ENCODE peak calls at places on chromosomes 12 and 14, in four cellular contexts. D is H1, H is K562, J is GM12878. N is an unnamed sample.

GRCh38 chr12:4331221-4331620 is 10.2 kb downstream of the TIGAR start:
- DNase-seq in D (no peak), H (no peak), J (no peak), N (no peak)

GRCh38 chr14:96660135-96660534 is 137.0 kb upstream of the VRK1 start:
- DNase-seq in D (no peak), H (no peak), J (no peak), N (no peak)

GRCh38 chr14:52711666-52712065 is 4.7 kb downstream of the PSMC6 start:
- DNase-seq in D (no peak), H (no peak), J (no peak), N (no peak)

GRCh38 chr14:105879503-105879866 is 353.1 kb downstream of the TMEM121 start:
- DNase-seq in D (no peak), H (no peak), J (no peak), N (no peak)

GRCh38 chr14:60235440-60235839 is 13.6 kb upstream of the PPM1A start:
- DNase-seq in D (no peak), H (no peak), J (no peak), N (no peak)

GRCh38 chr12:30850684-30851083 is 75.9 kb upstream of the TSPAN11 start:
- DNase-seq in D (no peak), H (no peak), J (no peak), N (no peak)

GRCh38 chr14:56759633-56760032 is 50.6 kb downstream of the OTX2 start:
- DNase-seq in D (no peak), H (no peak), J (no peak), N (no peak)

GRCh38 chr12:116385486-116386217 is 108.2 kb upstream of the MED13L start:
- DNase-seq in D (no peak), H (peak; percentile 86), J (no peak), N (peak; percentile 81)

GRCh38 chr14:101473045-101473729 is 88.1 kb upstream of the DIO3 start:
- DNase-seq in D (no peak), H (no peak), J (no peak), N (no peak)

GRCh38 chr14:50845166-50845565 is 14.2 kb upstream of the NIN start:
- DNase-seq in D (no peak), H (no peak), J (no peak), N (no peak)

GRCh38 chr12:50404307-50404706 is 3.6 kb downstream of the LARP4 start:
- DNase-seq in D (no peak), H (no peak), J (no peak), N (no peak)

GRCh38 chr12:95837240-95838038 is 21.3 kb upstream of the SNRPF start:
- DNase-seq in D (no peak), H (no peak), J (no peak), N (no peak)

GRCh38 chr14:101367421-101368261 is 193.7 kb upstream of the DIO3 start:
- DNase-seq in D (no peak), H (no peak), J (no peak), N (no peak)

GRCh38 chr12:109946505-109946904 is 46.4 kb downstream of the TCHP start:
- DNase-seq in D (no peak), H (no peak), J (no peak), N (no peak)

GRCh38 chr12:129351481-129351880 is 498.2 kb downstream of the GLT1D1 start:
- DNase-seq in D (no peak), H (no peak), J (no peak), N (no peak)

GRCh38 chr12:98332626-98333025 is 182.8 kb upstream of the TMPO start:
- DNase-seq in D (no peak), H (no peak), J (peak; percentile 64), N (no peak)

GRCh38 chr14:34450542-34450915 is 11.5 kb downstream of the SPTSSA start:
- DNase-seq in D (no peak), H (no peak), J (no peak), N (peak; percentile 95)

GRCh38 chr12:121499929-121500793 is 80.7 kb downstream of the KDM2B start:
- DNase-seq in D (no peak), H (peak; percentile 89), J (no peak), N (peak; percentile 57)

GRCh38 chr12:8065991-8066594 is at the start of gene C3AR1:
- DNase-seq in D (no peak), H (peak; percentile 51), J (no peak), N (no peak)

GRCh38 chr12:111455448-111456320 is 50.0 kb downstream of the SH2B3 start:
- DNase-seq in D (no peak), H (no peak), J (no peak), N (no peak)

GRCh38 chr12:292186-292585 is 29.6 kb upstream of the SLC6A13 start:
- DNase-seq in D (no peak), H (no peak), J (no peak), N (no peak)

GRCh38 chr12:94761559-94761958 is 111.2 kb upstream of the TMCC3 start:
- DNase-seq in D (no peak), H (no peak), J (no peak), N (peak; percentile 9)

GRCh38 chr14:69360438-69361108 is 37.5 kb downstream of the ERH start:
- DNase-seq in D (no peak), H (no peak), J (no peak), N (no peak)

GRCh38 chr12:114476159-114476558 is 70.2 kb upstream of the TBX5 start:
- DNase-seq in D (no peak), H (peak; percentile 19), J (no peak), N (peak; percentile 40)

GRCh38 chr12:96434107-96434506 is 33.9 kb upstream of the CDK17 start:
- DNase-seq in D (no peak), H (no peak), J (no peak), N (no peak)

GRCh38 chr14:68449565-68450295 is 343.1 kb downstream of the ZFP36L1 start:
- DNase-seq in D (peak; percentile 34), H (no peak), J (no peak), N (no peak)

GRCh38 chr12:47734725-47735480 is 9.6 kb upstream of the ENDOU start:
- DNase-seq in D (no peak), H (no peak), J (no peak), N (no peak)

GRCh38 chr12:108571604-108572165 is 9.3 kb downstream of the ISCU start:
- DNase-seq in D (no peak), H (no peak), J (no peak), N (no peak)

GRCh38 chr14:70192915-70193314 is 4.2 kb upstream of the SLC8A3 start:
- DNase-seq in D (no peak), H (no peak), J (no peak), N (peak; percentile 10)

GRCh38 chr12:101697930-101698781 is 716 bp downstream of the CHPT1 start:
- DNase-seq in D (no peak), H (peak; percentile 49), J (no peak), N (peak; percentile 22)

GRCh38 chr14:25056688-25057078 is 6.7 kb upstream of the STXBP6 start:
- DNase-seq in D (no peak), H (no peak), J (no peak), N (no peak)

GRCh38 chr12:57759360-57759980 is 4.6 kb downstream of the MARCHF9 start:
- DNase-seq in D (no peak), H (peak; percentile 37), J (no peak), N (peak; percentile 53)

GRCh38 chr12:109930028-109930800 is 30.1 kb downstream of the TCHP start:
- DNase-seq in D (no peak), H (no peak), J (no peak), N (no peak)

GRCh38 chr12:113005759-113006158 is 27.4 kb downstream of the OAS2 start:
- DNase-seq in D (no peak), H (peak; percentile 37), J (no peak), N (no peak)

GRCh38 chr12:115223322-115223721 is 539.3 kb upstream of the TBX3 start:
- DNase-seq in D (no peak), H (no peak), J (no peak), N (peak; percentile 14)

GRCh38 chr12:15278816-15279658 is 43.3 kb upstream of the PTPRO start:
- DNase-seq in D (no peak), H (no peak), J (no peak), N (no peak)
- TF ChIP-seq BRCA1 in D (no peak), H (no peak), J (no peak), N (no peak)

GRCh38 chr12:58922849-58923248 is 2.5 kb upstream of the LRIG3 start:
- DNase-seq in D (no peak), H (no peak), J (no peak), N (no peak)
- TF ChIP-seq BRCA1 in D (no peak), H (no peak), J (no peak), N (no peak)

DNA sequence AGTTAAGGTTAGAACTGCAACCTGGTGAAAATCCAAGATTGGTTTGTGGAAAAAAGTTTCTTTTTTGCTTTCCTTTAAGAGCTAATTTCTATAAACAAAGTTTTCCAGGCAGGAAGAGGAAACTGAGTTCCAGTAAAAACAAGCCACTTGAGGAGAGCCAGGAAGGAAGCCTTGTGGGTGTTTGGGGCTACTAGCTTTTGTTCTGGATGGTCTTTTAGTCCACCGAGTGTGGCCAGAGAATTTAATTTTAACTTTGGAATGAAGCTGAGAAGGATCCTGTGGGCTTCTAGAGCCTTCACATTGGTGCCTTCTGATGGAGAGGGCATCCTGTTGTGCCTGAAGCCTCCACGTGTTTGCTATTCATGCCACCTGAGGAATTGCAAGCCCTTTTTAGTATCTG is 327.9 kb downstream of the C12orf75 start:
- DNase-seq in D (no peak), H (no peak), J (no peak), N (no peak)
- TF ChIP-seq BRCA1 in D (no peak), H (no peak), J (no peak), N (no peak)

GRCh38 chr12:52632656-52633055 is 14.3 kb upstream of the KRT73 start:
- DNase-seq in D (no peak), H (no peak), J (no peak), N (no peak)
- TF ChIP-seq BRCA1 in D (no peak), H (no peak), J (no peak), N (no peak)

GRCh38 chr12:1880876-1881275 is 37.6 kb downstream of the CACNA2D4 start:
- DNase-seq in D (no peak), H (no peak), J (no peak), N (no peak)
- TF ChIP-seq BRCA1 in D (no peak), H (no peak), J (no peak), N (no peak)